ENCODE peak calls at places on chromosome 16, in six cellular contexts. One of them, this sample, is unnamed.

GRCh38 chr16:18059577-18059976 is 277.0 kb downstream of the NPIPA8 start:
- DNase-seq in suprapubic skin: no peak
- DNase-seq in HCT116: no peak
- DNase-seq in astrocyte of the spinal cord: no peak
- DNase-seq in osteoblast: no peak
- DNase-seq in A549: no peak
- DNase-seq in this sample: no peak

GRCh38 chr16:77231047-77231446 is 31.8 kb downstream of the SYCE1L start:
- DNase-seq in HCT116: no peak
- DNase-seq in A549: no peak
- DNase-seq in osteoblast: no peak
- DNase-seq in suprapubic skin: no peak
- DNase-seq in astrocyte of the spinal cord: no peak
- DNase-seq in this sample: no peak

GRCh38 chr16:28873543-28874201 is 4.6 kb upstream of the ATP2A1 start:
- DNase-seq in osteoblast: peak; percentile 96
- DNase-seq in HCT116: no peak
- DNase-seq in A549: no peak
- DNase-seq in suprapubic skin: no peak
- DNase-seq in astrocyte of the spinal cord: no peak
- DNase-seq in this sample: no peak

GRCh38 chr16:12961621-12962020 is 60.2 kb downstream of the SHISA9 start:
- DNase-seq in astrocyte of the spinal cord: no peak
- DNase-seq in HCT116: no peak
- DNase-seq in A549: no peak
- DNase-seq in suprapubic skin: no peak
- DNase-seq in osteoblast: no peak
- DNase-seq in this sample: no peak

GRCh38 chr16:57758331-57759117 is 23.0 kb downstream of the KATNB1 start:
- DNase-seq in HCT116: no peak
- DNase-seq in astrocyte of the spinal cord: no peak
- DNase-seq in A549: no peak
- DNase-seq in suprapubic skin: no peak
- DNase-seq in osteoblast: no peak
- DNase-seq in this sample: no peak

GRCh38 chr16:30757316-30757715 is 4.5 kb downstream of the CFAP119 start:
- DNase-seq in osteoblast: peak; percentile 27
- DNase-seq in A549: no peak
- DNase-seq in HCT116: no peak
- DNase-seq in astrocyte of the spinal cord: no peak
- DNase-seq in suprapubic skin: no peak
- DNase-seq in this sample: no peak

GRCh38 chr16:50573279-50573678 is 25.1 kb downstream of the NKD1 start:
- DNase-seq in suprapubic skin: no peak
- DNase-seq in A549: no peak
- DNase-seq in osteoblast: no peak
- DNase-seq in HCT116: no peak
- DNase-seq in astrocyte of the spinal cord: no peak
- DNase-seq in this sample: no peak

GRCh38 chr16:59296002-59296401 is 561.9 kb upstream of the GOT2 start:
- DNase-seq in osteoblast: no peak
- DNase-seq in astrocyte of the spinal cord: no peak
- DNase-seq in suprapubic skin: no peak
- DNase-seq in HCT116: no peak
- DNase-seq in A549: no peak
- DNase-seq in this sample: no peak

GRCh38 chr16:85372627-85373372 is 240.3 kb upstream of the GSE1 start:
- DNase-seq in HCT116: no peak
- DNase-seq in osteoblast: peak; percentile 97
- DNase-seq in A549: peak; percentile 52
- DNase-seq in astrocyte of the spinal cord: peak; percentile 67
- DNase-seq in suprapubic skin: no peak
- DNase-seq in this sample: peak; percentile 78

GRCh38 chr16:75226550-75227360 is 8.0 kb downstream of the CTRB1 start:
- DNase-seq in osteoblast: peak; percentile 64
- DNase-seq in A549: no peak
- DNase-seq in suprapubic skin: no peak
- DNase-seq in HCT116: no peak
- DNase-seq in astrocyte of the spinal cord: no peak
- DNase-seq in this sample: no peak

GRCh38 chr16:22660441-22661160 is 149.9 kb downstream of the NPIPB5 start:
- DNase-seq in astrocyte of the spinal cord: no peak
- DNase-seq in suprapubic skin: peak; percentile 34
- DNase-seq in HCT116: no peak
- DNase-seq in A549: no peak
- DNase-seq in osteoblast: no peak
- DNase-seq in this sample: no peak

GRCh38 chr16:51931596-51931995 is 615.3 kb downstream of the TOX3 start:
- DNase-seq in astrocyte of the spinal cord: no peak
- DNase-seq in suprapubic skin: no peak
- DNase-seq in A549: no peak
- DNase-seq in osteoblast: no peak
- DNase-seq in HCT116: no peak
- DNase-seq in this sample: no peak

GRCh38 chr16:65782537-65783290 is 583.8 kb upstream of the CDH5 start:
- DNase-seq in HCT116: no peak
- DNase-seq in A549: no peak
- DNase-seq in astrocyte of the spinal cord: peak; percentile 72
- DNase-seq in osteoblast: peak; percentile 93
- DNase-seq in suprapubic skin: no peak
- DNase-seq in this sample: peak; percentile 84

GRCh38 chr16:10941127-10941933 is 938 bp downstream of the DEXI start:
- DNase-seq in suprapubic skin: no peak
- DNase-seq in astrocyte of the spinal cord: no peak
- DNase-seq in HCT116: no peak
- DNase-seq in osteoblast: peak; percentile 61
- DNase-seq in A549: no peak
- DNase-seq in this sample: no peak

GRCh38 chr16:71669926-71670536 is 44.0 kb downstream of the MARVELD3 start:
- DNase-seq in osteoblast: no peak
- DNase-seq in astrocyte of the spinal cord: no peak
- DNase-seq in HCT116: no peak
- DNase-seq in A549: peak; percentile 18
- DNase-seq in suprapubic skin: no peak
- DNase-seq in this sample: no peak

GRCh38 chr16:88759245-88759975 is 25.6 kb downstream of the PIEZO1 start:
- DNase-seq in osteoblast: no peak
- DNase-seq in suprapubic skin: no peak
- DNase-seq in A549: no peak
- DNase-seq in astrocyte of the spinal cord: peak; percentile 39
- DNase-seq in HCT116: no peak
- DNase-seq in this sample: no peak

GRCh38 chr16:23948949-23949392 is 113.2 kb downstream of the PRKCB start:
- DNase-seq in suprapubic skin: no peak
- DNase-seq in A549: no peak
- DNase-seq in osteoblast: no peak
- DNase-seq in HCT116: no peak
- DNase-seq in astrocyte of the spinal cord: no peak
- DNase-seq in this sample: no peak

GRCh38 chr16:78437352-78437968 is 338.0 kb downstream of the WWOX start:
- DNase-seq in suprapubic skin: no peak
- DNase-seq in HCT116: no peak
- DNase-seq in osteoblast: peak; percentile 77
- DNase-seq in astrocyte of the spinal cord: peak; percentile 9
- DNase-seq in A549: peak; percentile 27
- DNase-seq in this sample: peak; percentile 18

GRCh38 chr16:50644245-50644644 is 36.9 kb downstream of the SNX20 start:
- DNase-seq in A549: no peak
- DNase-seq in osteoblast: no peak
- DNase-seq in astrocyte of the spinal cord: no peak
- DNase-seq in suprapubic skin: no peak
- DNase-seq in HCT116: no peak
- DNase-seq in this sample: no peak

GRCh38 chr16:77789085-77789611 is 784 bp downstream of the VAT1L start:
- DNase-seq in HCT116: no peak
- DNase-seq in astrocyte of the spinal cord: no peak
- DNase-seq in suprapubic skin: no peak
- DNase-seq in A549: no peak
- DNase-seq in osteoblast: peak; percentile 50
- DNase-seq in this sample: no peak

GRCh38 chr16:61792194-61792904 is 243.9 kb downstream of the CDH8 start:
- DNase-seq in A549: peak; percentile 72
- DNase-seq in astrocyte of the spinal cord: peak; percentile 97
- DNase-seq in suprapubic skin: no peak
- DNase-seq in HCT116: no peak
- DNase-seq in osteoblast: no peak
- DNase-seq in this sample: peak; percentile 32

GRCh38 chr16:50268352-50268751 is 2.0 kb downstream of the ADCY7 start:
- DNase-seq in astrocyte of the spinal cord: no peak
- DNase-seq in A549: no peak
- DNase-seq in HCT116: no peak
- DNase-seq in osteoblast: no peak
- DNase-seq in suprapubic skin: no peak
- DNase-seq in this sample: no peak

GRCh38 chr16:24344791-24345190 is 88.7 kb downstream of the CACNG3 start:
- DNase-seq in osteoblast: no peak
- DNase-seq in HCT116: no peak
- DNase-seq in astrocyte of the spinal cord: no peak
- DNase-seq in A549: no peak
- DNase-seq in suprapubic skin: no peak
- DNase-seq in this sample: no peak

GRCh38 chr16:5025171-5025632 is 8.5 kb downstream of the NAGPA start:
- DNase-seq in astrocyte of the spinal cord: no peak
- DNase-seq in HCT116: no peak
- DNase-seq in osteoblast: peak; percentile 51
- DNase-seq in A549: peak; percentile 46
- DNase-seq in suprapubic skin: no peak
- DNase-seq in this sample: no peak

GRCh38 chr16:60204221-60204620 is 1470.1 kb upstream of the GOT2 start:
- DNase-seq in A549: no peak
- DNase-seq in osteoblast: peak; percentile 47
- DNase-seq in HCT116: no peak
- DNase-seq in astrocyte of the spinal cord: peak; percentile 0
- DNase-seq in suprapubic skin: no peak
- DNase-seq in this sample: no peak

GRCh38 chr16:74660383-74660782 is 6.3 kb downstream of the RFWD3 start:
- DNase-seq in astrocyte of the spinal cord: no peak
- DNase-seq in A549: no peak
- DNase-seq in suprapubic skin: no peak
- DNase-seq in HCT116: no peak
- DNase-seq in osteoblast: no peak
- DNase-seq in this sample: peak; percentile 23

GRCh38 chr16:84841787-84842300 is 22.1 kb downstream of the CRISPLD2 start:
- DNase-seq in osteoblast: peak; percentile 58
- DNase-seq in astrocyte of the spinal cord: no peak
- DNase-seq in suprapubic skin: no peak
- DNase-seq in A549: no peak
- DNase-seq in HCT116: peak; percentile 71
- DNase-seq in this sample: peak; percentile 62

GRCh38 chr16:79599256-79599836 is 1.2 kb downstream of the MAF start:
- DNase-seq in astrocyte of the spinal cord: no peak
- DNase-seq in A549: peak; percentile 31
- DNase-seq in HCT116: no peak
- DNase-seq in suprapubic skin: no peak
- DNase-seq in osteoblast: peak; percentile 91
- DNase-seq in this sample: no peak

GRCh38 chr16:11698271-11698689 is 30.0 kb downstream of the SNN start:
- DNase-seq in A549: no peak
- DNase-seq in HCT116: no peak
- DNase-seq in suprapubic skin: no peak
- DNase-seq in osteoblast: no peak
- DNase-seq in astrocyte of the spinal cord: peak; percentile 26
- DNase-seq in this sample: peak; percentile 72

DNA sequence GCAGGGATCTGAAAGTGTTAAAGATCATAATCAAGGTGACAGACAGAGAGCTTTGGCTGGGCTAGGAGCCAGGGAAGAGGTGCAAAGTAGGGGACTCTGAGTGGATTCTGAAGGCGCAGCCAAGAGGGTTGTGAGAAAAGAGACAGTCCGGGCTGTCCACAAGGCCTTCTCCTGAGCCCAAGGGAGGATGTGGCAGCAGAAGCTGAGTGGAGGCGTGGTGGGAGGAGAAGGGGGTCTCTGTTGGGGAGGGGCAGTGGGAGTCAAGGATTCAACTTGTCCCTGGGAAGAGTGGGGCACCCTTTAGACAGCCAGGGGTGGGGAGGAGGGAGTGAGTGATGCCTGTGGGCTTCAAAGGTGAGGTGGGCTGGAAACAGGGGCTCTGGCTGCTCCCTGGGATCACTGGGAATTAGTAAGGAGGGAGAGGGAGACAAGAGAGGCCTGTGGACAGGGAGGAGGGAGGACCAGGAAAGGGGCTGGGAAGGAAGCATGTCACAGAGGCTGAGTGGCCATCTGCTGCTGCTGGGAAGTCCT is 10.6 kb downstream of the CES1 start:
- DNase-seq in suprapubic skin: no peak
- DNase-seq in HCT116: no peak
- DNase-seq in A549: no peak
- DNase-seq in osteoblast: no peak
- DNase-seq in astrocyte of the spinal cord: no peak
- DNase-seq in this sample: no peak
- H3K4me3 ChIP-seq in suprapubic skin: no peak overlapping the region
- H3K4me3 ChIP-seq in HCT116: no peak overlapping the region
- H3K4me3 ChIP-seq in A549: no peak overlapping the region
- H3K4me3 ChIP-seq in osteoblast: no peak overlapping the region
- H3K4me3 ChIP-seq in astrocyte of the spinal cord: no peak overlapping the region
- H3K4me3 ChIP-seq in this sample: no peak overlapping the region

DNA sequence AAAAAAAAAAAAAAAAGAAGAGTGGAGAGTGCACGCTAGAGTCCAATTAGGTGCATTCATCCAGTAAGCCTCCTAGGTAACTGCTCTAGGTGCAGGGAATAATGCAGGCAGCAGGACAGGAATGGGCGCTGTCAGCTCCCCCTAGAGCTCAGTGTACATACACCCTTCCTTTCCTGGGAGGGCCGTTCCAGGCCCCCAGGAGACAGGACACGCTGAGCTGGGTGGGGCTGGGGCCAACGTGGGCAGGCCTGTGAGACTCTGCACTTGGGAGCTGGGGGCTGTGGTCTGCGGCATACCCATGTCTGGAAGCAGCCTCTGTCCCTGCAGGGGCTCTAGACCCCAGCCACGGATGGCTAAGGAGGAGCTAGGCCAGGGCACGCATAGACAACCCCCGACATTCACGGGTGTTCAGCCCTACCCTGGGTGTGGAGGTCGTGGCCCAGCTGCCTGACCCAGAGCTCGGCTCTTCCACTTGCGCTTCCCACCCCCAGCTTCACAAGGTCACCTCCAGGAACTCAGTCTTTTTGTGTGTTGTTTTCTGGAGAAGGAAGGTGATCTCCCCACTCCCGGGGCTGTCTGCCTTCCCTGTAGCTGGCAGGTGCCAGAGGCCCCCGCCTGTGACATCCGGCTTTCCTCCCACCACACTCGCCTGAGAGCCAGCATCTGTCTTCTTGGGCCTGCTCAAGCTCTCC is 985 bp upstream of the ANTKMT start:
- DNase-seq in HCT116: no peak
- DNase-seq in astrocyte of the spinal cord: no peak
- DNase-seq in suprapubic skin: no peak
- DNase-seq in A549: peak; percentile 74
- DNase-seq in osteoblast: no peak
- DNase-seq in this sample: peak; percentile 41
- H3K4me3 ChIP-seq in HCT116: peak overlapping the region; percentile 82
- H3K4me3 ChIP-seq in astrocyte of the spinal cord: peak overlapping the region; percentile 65
- H3K4me3 ChIP-seq in suprapubic skin: peak overlapping the region; percentile 66
- H3K4me3 ChIP-seq in A549: peak overlapping the region; percentile 93
- H3K4me3 ChIP-seq in osteoblast: peak overlapping the region; percentile 84
- H3K4me3 ChIP-seq in this sample: peak overlapping the region; percentile 87

GRCh38 chr16:2842340-2843000 is 12.4 kb downstream of the ZG16B start:
- DNase-seq in osteoblast: peak; percentile 91
- DNase-seq in astrocyte of the spinal cord: peak; percentile 16
- DNase-seq in HCT116: peak; percentile 98
- DNase-seq in A549: peak; percentile 51
- DNase-seq in suprapubic skin: peak; percentile 76
- DNase-seq in this sample: no peak
- H3K4me3 ChIP-seq in osteoblast: peak overlapping the region; percentile 53
- H3K4me3 ChIP-seq in astrocyte of the spinal cord: peak overlapping the region; percentile 14
- H3K4me3 ChIP-seq in HCT116: peak overlapping the region; percentile 79
- H3K4me3 ChIP-seq in A549: no peak overlapping the region
- H3K4me3 ChIP-seq in suprapubic skin: peak overlapping the region; percentile 26
- H3K4me3 ChIP-seq in this sample: no peak overlapping the region

GRCh38 chr16:66942981-66943380 is 7.7 kb downstream of the CES2 start:
- DNase-seq in suprapubic skin: no peak
- DNase-seq in osteoblast: peak; percentile 77
- DNase-seq in astrocyte of the spinal cord: no peak
- DNase-seq in A549: no peak
- DNase-seq in HCT116: no peak
- DNase-seq in this sample: no peak
- H3K4me3 ChIP-seq in suprapubic skin: no peak overlapping the region
- H3K4me3 ChIP-seq in osteoblast: no peak overlapping the region
- H3K4me3 ChIP-seq in astrocyte of the spinal cord: no peak overlapping the region
- H3K4me3 ChIP-seq in A549: no peak overlapping the region
- H3K4me3 ChIP-seq in HCT116: no peak overlapping the region
- H3K4me3 ChIP-seq in this sample: no peak overlapping the region